ENCODE peak calls at places on chromosome X, in seven cellular contexts. One of them, this sample, is unnamed.

GRCh38 chrX:47674776-47675175 is 15.8 kb upstream of the UXT start:
- DNase-seq in HCT116: no peak
- DNase-seq in AG10803: peak
- DNase-seq in fibroblast of lung: no peak
- DNase-seq in ovary: no peak
- DNase-seq in AG09319: no peak
- DNase-seq in nephron progenitor cell: no peak
- DNase-seq in this sample: no peak

GRCh38 chrX:39850630-39851152 is 247.1 kb downstream of the BCOR start:
- DNase-seq in fibroblast of lung: peak
- DNase-seq in AG09319: peak
- DNase-seq in AG10803: peak
- DNase-seq in ovary: no peak
- DNase-seq in HCT116: no peak
- DNase-seq in nephron progenitor cell: peak
- DNase-seq in this sample: no peak

GRCh38 chrX:66074920-66075879 is 35.3 kb upstream of the VSIG4 start:
- DNase-seq in nephron progenitor cell: no peak
- DNase-seq in ovary: no peak
- DNase-seq in AG09319: no peak
- DNase-seq in HCT116: no peak
- DNase-seq in fibroblast of lung: no peak
- DNase-seq in AG10803: no peak
- DNase-seq in this sample: no peak

GRCh38 chrX:8724176-8724757 is 7.7 kb downstream of the ANOS1 start:
- DNase-seq in nephron progenitor cell: no peak
- DNase-seq in ovary: no peak
- DNase-seq in fibroblast of lung: no peak
- DNase-seq in HCT116: no peak
- DNase-seq in AG09319: no peak
- DNase-seq in AG10803: no peak
- DNase-seq in this sample: no peak

GRCh38 chrX:110143454-110144210 is 140.7 kb downstream of the TMEM164 start:
- DNase-seq in HCT116: no peak
- DNase-seq in AG10803: peak
- DNase-seq in ovary: no peak
- DNase-seq in fibroblast of lung: no peak
- DNase-seq in AG09319: no peak
- DNase-seq in nephron progenitor cell: no peak
- DNase-seq in this sample: no peak

GRCh38 chrX:41970419-41970818 is 47.1 kb upstream of the CASK start:
- DNase-seq in fibroblast of lung: no peak
- DNase-seq in ovary: no peak
- DNase-seq in nephron progenitor cell: no peak
- DNase-seq in AG09319: no peak
- DNase-seq in AG10803: no peak
- DNase-seq in HCT116: no peak
- DNase-seq in this sample: no peak

GRCh38 chrX:71144651-71145050 is at the start of gene NLGN3:
- DNase-seq in fibroblast of lung: no peak
- DNase-seq in nephron progenitor cell: peak
- DNase-seq in ovary: no peak
- DNase-seq in AG10803: no peak
- DNase-seq in HCT116: no peak
- DNase-seq in AG09319: no peak
- DNase-seq in this sample: no peak

GRCh38 chrX:111394581-111394980 is 17.4 kb downstream of the DCX start:
- DNase-seq in AG10803: no peak
- DNase-seq in HCT116: no peak
- DNase-seq in nephron progenitor cell: no peak
- DNase-seq in AG09319: no peak
- DNase-seq in ovary: no peak
- DNase-seq in fibroblast of lung: no peak
- DNase-seq in this sample: no peak

GRCh38 chrX:12149670-12150407 is 11.6 kb downstream of the FRMPD4 start:
- DNase-seq in HCT116: no peak
- DNase-seq in fibroblast of lung: no peak
- DNase-seq in AG09319: no peak
- DNase-seq in AG10803: no peak
- DNase-seq in nephron progenitor cell: no peak
- DNase-seq in ovary: no peak
- DNase-seq in this sample: no peak

GRCh38 chrX:135489542-135489941 is 30.9 kb upstream of the INTS6L start:
- DNase-seq in AG09319: no peak
- DNase-seq in nephron progenitor cell: no peak
- DNase-seq in ovary: no peak
- DNase-seq in HCT116: no peak
- DNase-seq in fibroblast of lung: no peak
- DNase-seq in AG10803: no peak
- DNase-seq in this sample: no peak

GRCh38 chrX:103367502-103367901 is 8.8 kb upstream of the BEX3 start:
- DNase-seq in ovary: no peak
- DNase-seq in AG09319: no peak
- DNase-seq in AG10803: peak
- DNase-seq in fibroblast of lung: no peak
- DNase-seq in HCT116: no peak
- DNase-seq in nephron progenitor cell: no peak
- DNase-seq in this sample: no peak

GRCh38 chrX:132837971-132838370 is 120.5 kb downstream of the HS6ST2 start:
- DNase-seq in ovary: no peak
- DNase-seq in nephron progenitor cell: no peak
- DNase-seq in fibroblast of lung: peak
- DNase-seq in AG10803: no peak
- DNase-seq in HCT116: no peak
- DNase-seq in AG09319: no peak
- DNase-seq in this sample: no peak

GRCh38 chrX:132488819-132489255 is at the start of gene MBNL3:
- DNase-seq in fibroblast of lung: peak
- DNase-seq in HCT116: no peak
- DNase-seq in AG10803: peak
- DNase-seq in AG09319: no peak
- DNase-seq in nephron progenitor cell: peak
- DNase-seq in ovary: peak
- DNase-seq in this sample: peak

GRCh38 chrX:39438603-39439602 is 637.6 kb downstream of the MID1IP1 start:
- DNase-seq in nephron progenitor cell: no peak
- DNase-seq in AG09319: no peak
- DNase-seq in fibroblast of lung: no peak
- DNase-seq in HCT116: no peak
- DNase-seq in AG10803: no peak
- DNase-seq in ovary: no peak
- DNase-seq in this sample: no peak

GRCh38 chrX:72021975-72022374 is 109.7 kb downstream of the RTL5 start:
- DNase-seq in nephron progenitor cell: no peak
- DNase-seq in AG09319: no peak
- DNase-seq in fibroblast of lung: no peak
- DNase-seq in ovary: no peak
- DNase-seq in HCT116: no peak
- DNase-seq in AG10803: no peak
- DNase-seq in this sample: no peak

DNA sequence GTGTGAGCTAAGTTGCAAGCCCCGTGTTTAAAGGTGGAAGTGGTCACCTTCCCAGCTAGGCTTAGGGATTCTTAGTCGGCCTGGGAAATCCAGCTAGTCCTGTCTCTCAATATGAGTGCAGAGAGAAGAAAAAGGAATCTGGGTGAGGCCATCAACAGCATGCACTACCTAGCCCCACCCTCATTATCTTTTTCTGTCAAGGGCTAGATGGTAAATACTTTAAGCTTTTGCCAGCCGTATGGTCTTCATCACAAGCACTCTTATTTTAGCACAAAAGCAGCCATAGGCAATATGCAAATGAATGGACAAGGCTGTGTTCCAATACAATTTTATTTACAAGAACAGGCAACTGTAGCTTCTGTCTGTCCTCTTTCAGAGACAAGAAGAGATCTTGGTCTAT is 282.9 kb downstream of the ZNF674 start:
- DNase-seq in AG10803: no peak
- DNase-seq in fibroblast of lung: no peak
- DNase-seq in ovary: no peak
- DNase-seq in AG09319: no peak
- DNase-seq in nephron progenitor cell: no peak
- DNase-seq in HCT116: no peak
- DNase-seq in this sample: no peak
- TF ChIP-seq CTCF in AG10803: no peak
- TF ChIP-seq CTCF in fibroblast of lung: no peak
- TF ChIP-seq CTCF in ovary: no peak
- TF ChIP-seq CTCF in AG09319: no peak
- TF ChIP-seq CTCF in nephron progenitor cell: no peak
- TF ChIP-seq CTCF in HCT116: no peak
- TF ChIP-seq CTCF in this sample: no peak

DNA sequence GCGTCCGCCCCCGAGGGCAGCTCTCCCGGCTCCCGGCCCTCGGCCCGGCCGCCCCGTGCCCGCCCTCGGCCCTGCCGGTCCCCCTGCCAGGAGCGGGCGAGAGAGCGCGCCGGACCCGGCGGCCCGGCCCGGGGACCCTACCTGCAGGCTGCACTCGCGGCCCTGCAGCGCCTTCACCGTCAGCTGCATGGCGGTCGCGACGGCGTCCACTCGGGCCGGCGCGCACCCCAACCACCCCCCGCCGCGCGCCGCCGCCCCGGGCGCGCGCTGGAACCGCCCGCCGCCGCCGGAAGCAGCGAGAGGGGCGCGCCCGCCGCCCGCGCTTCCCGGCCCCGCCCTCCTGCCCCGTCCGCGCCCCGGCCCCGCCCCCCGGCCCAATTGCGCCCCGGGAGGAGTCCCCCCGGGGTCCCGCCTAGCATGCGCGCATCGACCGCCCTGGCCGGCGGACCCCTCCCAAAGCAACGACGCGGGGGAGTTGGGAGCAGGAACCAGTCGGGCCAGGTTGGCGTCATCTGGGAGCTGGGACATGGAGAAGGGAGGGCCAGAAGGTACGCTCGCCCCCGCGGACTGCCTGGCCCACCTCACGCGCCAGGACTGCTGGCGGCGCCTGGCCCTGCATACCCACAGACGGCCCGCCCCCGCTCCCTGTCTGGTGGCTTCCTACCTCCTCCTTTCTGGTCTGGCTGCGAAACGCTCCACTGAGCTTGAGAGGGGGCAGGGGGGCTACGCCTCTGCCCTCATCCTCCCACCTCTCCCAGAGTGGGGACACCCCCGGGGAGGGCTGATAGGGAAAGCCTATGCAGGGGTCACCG is at the start of gene UBL4A:
- DNase-seq in HCT116: peak
- DNase-seq in fibroblast of lung: peak
- DNase-seq in ovary: peak
- DNase-seq in AG10803: peak
- DNase-seq in nephron progenitor cell: peak
- DNase-seq in AG09319: no peak
- DNase-seq in this sample: peak
- TF ChIP-seq CTCF in HCT116: no peak
- TF ChIP-seq CTCF in fibroblast of lung: no peak
- TF ChIP-seq CTCF in ovary: no peak
- TF ChIP-seq CTCF in AG10803: no peak
- TF ChIP-seq CTCF in nephron progenitor cell: no peak
- TF ChIP-seq CTCF in AG09319: no peak
- TF ChIP-seq CTCF in this sample: no peak

GRCh38 chrX:49846545-49846944 is 17.4 kb downstream of the PAGE4 start:
- DNase-seq in AG09319: no peak
- DNase-seq in AG10803: no peak
- DNase-seq in HCT116: no peak
- DNase-seq in fibroblast of lung: no peak
- DNase-seq in ovary: no peak
- DNase-seq in nephron progenitor cell: no peak
- DNase-seq in this sample: no peak
- TF ChIP-seq CTCF in AG09319: no peak
- TF ChIP-seq CTCF in AG10803: no peak
- TF ChIP-seq CTCF in HCT116: no peak
- TF ChIP-seq CTCF in fibroblast of lung: no peak
- TF ChIP-seq CTCF in ovary: no peak
- TF ChIP-seq CTCF in nephron progenitor cell: no peak
- TF ChIP-seq CTCF in this sample: no peak

DNA sequence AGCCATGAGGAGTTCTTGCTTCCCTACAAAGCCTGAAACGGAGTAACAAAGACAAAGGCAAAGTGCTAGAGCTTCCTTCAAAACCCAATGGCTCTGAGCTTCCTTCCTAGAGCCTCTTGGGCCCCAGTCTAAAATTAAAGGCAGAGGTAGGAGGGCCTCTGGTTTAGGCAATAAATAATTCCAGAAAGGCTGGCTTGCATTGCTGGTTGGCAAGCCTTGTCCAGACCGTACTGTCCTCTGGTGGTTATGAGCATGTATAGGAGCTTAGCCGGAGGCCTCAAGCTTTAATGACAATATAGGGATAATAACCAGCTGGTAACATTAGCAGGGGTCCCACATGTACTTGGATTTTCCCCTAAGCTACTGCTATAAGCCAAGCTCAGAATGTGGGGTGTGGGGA is 237.3 kb downstream of the AR start:
- DNase-seq in HCT116: no peak
- DNase-seq in nephron progenitor cell: no peak
- DNase-seq in AG10803: no peak
- DNase-seq in AG09319: no peak
- DNase-seq in fibroblast of lung: no peak
- DNase-seq in ovary: no peak
- DNase-seq in this sample: no peak
- TF ChIP-seq CTCF in HCT116: no peak
- TF ChIP-seq CTCF in nephron progenitor cell: no peak
- TF ChIP-seq CTCF in AG10803: peak
- TF ChIP-seq CTCF in AG09319: peak
- TF ChIP-seq CTCF in fibroblast of lung: peak
- TF ChIP-seq CTCF in ovary: no peak
- TF ChIP-seq CTCF in this sample: no peak

GRCh38 chrX:16282209-16282608 is 114.9 kb downstream of the MAGEB17 start:
- DNase-seq in nephron progenitor cell: no peak
- DNase-seq in ovary: no peak
- DNase-seq in AG10803: no peak
- DNase-seq in AG09319: no peak
- DNase-seq in HCT116: no peak
- DNase-seq in fibroblast of lung: no peak
- DNase-seq in this sample: no peak

GRCh38 chrX:16278927-16279326 is 111.6 kb downstream of the MAGEB17 start:
- DNase-seq in fibroblast of lung: no peak
- DNase-seq in nephron progenitor cell: no peak
- DNase-seq in AG10803: no peak
- DNase-seq in HCT116: no peak
- DNase-seq in AG09319: no peak
- DNase-seq in ovary: no peak
- DNase-seq in this sample: no peak
- TF ChIP-seq CTCF in fibroblast of lung: no peak
- TF ChIP-seq CTCF in nephron progenitor cell: no peak
- TF ChIP-seq CTCF in AG10803: no peak
- TF ChIP-seq CTCF in HCT116: no peak
- TF ChIP-seq CTCF in AG09319: no peak
- TF ChIP-seq CTCF in ovary: no peak
- TF ChIP-seq CTCF in this sample: no peak

GRCh38 chrX:30865020-30865419 is 24.0 kb downstream of the TAB3 start:
- DNase-seq in fibroblast of lung: no peak
- DNase-seq in nephron progenitor cell: peak
- DNase-seq in ovary: no peak
- DNase-seq in AG10803: no peak
- DNase-seq in AG09319: no peak
- DNase-seq in HCT116: no peak
- DNase-seq in this sample: no peak
- TF ChIP-seq CTCF in fibroblast of lung: no peak
- TF ChIP-seq CTCF in nephron progenitor cell: no peak
- TF ChIP-seq CTCF in ovary: no peak
- TF ChIP-seq CTCF in AG10803: no peak
- TF ChIP-seq CTCF in AG09319: no peak
- TF ChIP-seq CTCF in HCT116: no peak
- TF ChIP-seq CTCF in this sample: no peak

This sample was measured in progenitor cell of endocrine pancreas.